ENCODE peak calls at places on chromosomes 3 and 15, in four cellular contexts. One of them, this sample, is unnamed.

GRCh38 chr15:31214864-31215489 is 111.7 kb upstream of the KLF13 start:
- DNase-seq in H1: no peak
- DNase-seq in K562: no peak
- DNase-seq in WTC11: no peak
- DNase-seq in this sample: no peak

GRCh38 chr15:91224750-91225380 is 124.8 kb downstream of the SV2B start:
- DNase-seq in K562: peak
- DNase-seq in WTC11: no peak
- DNase-seq in H1: peak
- DNase-seq in this sample: peak

GRCh38 chr3:183129243-183129642 is 29.9 kb upstream of the MCCC1 start:
- DNase-seq in WTC11: no peak
- DNase-seq in H1: no peak
- DNase-seq in K562: no peak
- DNase-seq in this sample: no peak

GRCh38 chr3:105527949-105528348 is 161.2 kb downstream of the ALCAM start:
- DNase-seq in WTC11: no peak
- DNase-seq in K562: no peak
- DNase-seq in H1: no peak
- DNase-seq in this sample: no peak

GRCh38 chr15:36612063-36612788 is 32.8 kb downstream of the CDIN1 start:
- DNase-seq in K562: no peak
- DNase-seq in WTC11: no peak
- DNase-seq in H1: no peak
- DNase-seq in this sample: no peak

GRCh38 chr3:124659175-124659574 is 71.1 kb upstream of the UMPS start:
- DNase-seq in K562: no peak
- DNase-seq in WTC11: no peak
- DNase-seq in H1: no peak
- DNase-seq in this sample: no peak

GRCh38 chr3:62238431-62238830 is 134.9 kb downstream of the FEZF2 start:
- DNase-seq in WTC11: no peak
- DNase-seq in K562: no peak
- DNase-seq in H1: no peak
- DNase-seq in this sample: no peak

GRCh38 chr3:16439848-16440708 is 73.4 kb downstream of the RFTN1 start:
- DNase-seq in K562: no peak
- DNase-seq in WTC11: no peak
- DNase-seq in H1: no peak
- DNase-seq in this sample: no peak

GRCh38 chr3:119582178-119582577 is 2.9 kb downstream of the ADPRH start:
- DNase-seq in H1: no peak
- DNase-seq in WTC11: no peak
- DNase-seq in K562: no peak
- DNase-seq in this sample: no peak

GRCh38 chr15:76342382-76343201 is 6.0 kb downstream of the ISL2 start:
- DNase-seq in H1: peak
- DNase-seq in WTC11: peak
- DNase-seq in K562: peak
- DNase-seq in this sample: peak

GRCh38 chr3:101009386-101009785 is 16.2 kb upstream of the ABI3BP start:
- DNase-seq in H1: no peak
- DNase-seq in K562: no peak
- DNase-seq in WTC11: no peak
- DNase-seq in this sample: no peak

GRCh38 chr3:108202080-108202479 is 20.1 kb downstream of the IFT57 start:
- DNase-seq in H1: no peak
- DNase-seq in WTC11: no peak
- DNase-seq in K562: no peak
- DNase-seq in this sample: no peak

GRCh38 chr3:11335056-11335608 is 62.9 kb downstream of the ATG7 start:
- DNase-seq in K562: peak
- DNase-seq in WTC11: no peak
- DNase-seq in H1: no peak
- DNase-seq in this sample: peak

GRCh38 chr15:48373855-48374421 is 42.7 kb downstream of the DUT start:
- DNase-seq in K562: no peak
- DNase-seq in WTC11: no peak
- DNase-seq in H1: no peak
- DNase-seq in this sample: no peak

GRCh38 chr3:172179680-172180399 is 140.5 kb downstream of the FNDC3B start:
- DNase-seq in WTC11: no peak
- DNase-seq in K562: peak
- DNase-seq in H1: no peak
- DNase-seq in this sample: no peak

GRCh38 chr15:38254065-38254883 is 1.6 kb downstream of the SPRED1 start:
- DNase-seq in WTC11: no peak
- DNase-seq in K562: peak
- DNase-seq in H1: no peak
- DNase-seq in this sample: peak

GRCh38 chr3:44411031-44411645 is 66.3 kb downstream of the ZNF445 start:
- DNase-seq in H1: peak
- DNase-seq in WTC11: no peak
- DNase-seq in K562: no peak
- DNase-seq in this sample: no peak

GRCh38 chr3:47019201-47019600 is 39.7 kb downstream of the NBEAL2 start:
- DNase-seq in K562: no peak
- DNase-seq in H1: no peak
- DNase-seq in WTC11: no peak
- DNase-seq in this sample: no peak

GRCh38 chr3:29914861-29915524 is 634.1 kb downstream of the RBMS3 start:
- DNase-seq in K562: no peak
- DNase-seq in H1: no peak
- DNase-seq in WTC11: no peak
- DNase-seq in this sample: no peak

GRCh38 chr3:52399131-52399530 is 45.8 kb downstream of the SEMA3G start:
- DNase-seq in WTC11: no peak
- DNase-seq in H1: no peak
- DNase-seq in K562: no peak
- DNase-seq in this sample: no peak

GRCh38 chr15:40855706-40856234 is 11.9 kb downstream of the SPINT1 start:
- DNase-seq in K562: no peak
- DNase-seq in H1: no peak
- DNase-seq in WTC11: no peak
- DNase-seq in this sample: no peak
- TF ChIP-seq TEAD4 in K562: no peak
- TF ChIP-seq TEAD4 in H1: no peak
- TF ChIP-seq TEAD4 in WTC11: no peak
- TF ChIP-seq TEAD4 in this sample: no peak

GRCh38 chr3:32591960-32592462 is 21.4 kb upstream of the DYNC1LI1 start:
- DNase-seq in K562: no peak
- DNase-seq in WTC11: no peak
- DNase-seq in H1: no peak
- DNase-seq in this sample: no peak
- TF ChIP-seq TEAD4 in K562: no peak
- TF ChIP-seq TEAD4 in WTC11: no peak
- TF ChIP-seq TEAD4 in H1: no peak
- TF ChIP-seq TEAD4 in this sample: no peak

GRCh38 chr15:39365873-39366272 is 215.0 kb upstream of the THBS1 start:
- DNase-seq in K562: no peak
- DNase-seq in WTC11: no peak
- DNase-seq in H1: no peak
- DNase-seq in this sample: no peak
- TF ChIP-seq TEAD4 in K562: no peak
- TF ChIP-seq TEAD4 in WTC11: no peak
- TF ChIP-seq TEAD4 in H1: no peak
- TF ChIP-seq TEAD4 in this sample: no peak

DNA sequence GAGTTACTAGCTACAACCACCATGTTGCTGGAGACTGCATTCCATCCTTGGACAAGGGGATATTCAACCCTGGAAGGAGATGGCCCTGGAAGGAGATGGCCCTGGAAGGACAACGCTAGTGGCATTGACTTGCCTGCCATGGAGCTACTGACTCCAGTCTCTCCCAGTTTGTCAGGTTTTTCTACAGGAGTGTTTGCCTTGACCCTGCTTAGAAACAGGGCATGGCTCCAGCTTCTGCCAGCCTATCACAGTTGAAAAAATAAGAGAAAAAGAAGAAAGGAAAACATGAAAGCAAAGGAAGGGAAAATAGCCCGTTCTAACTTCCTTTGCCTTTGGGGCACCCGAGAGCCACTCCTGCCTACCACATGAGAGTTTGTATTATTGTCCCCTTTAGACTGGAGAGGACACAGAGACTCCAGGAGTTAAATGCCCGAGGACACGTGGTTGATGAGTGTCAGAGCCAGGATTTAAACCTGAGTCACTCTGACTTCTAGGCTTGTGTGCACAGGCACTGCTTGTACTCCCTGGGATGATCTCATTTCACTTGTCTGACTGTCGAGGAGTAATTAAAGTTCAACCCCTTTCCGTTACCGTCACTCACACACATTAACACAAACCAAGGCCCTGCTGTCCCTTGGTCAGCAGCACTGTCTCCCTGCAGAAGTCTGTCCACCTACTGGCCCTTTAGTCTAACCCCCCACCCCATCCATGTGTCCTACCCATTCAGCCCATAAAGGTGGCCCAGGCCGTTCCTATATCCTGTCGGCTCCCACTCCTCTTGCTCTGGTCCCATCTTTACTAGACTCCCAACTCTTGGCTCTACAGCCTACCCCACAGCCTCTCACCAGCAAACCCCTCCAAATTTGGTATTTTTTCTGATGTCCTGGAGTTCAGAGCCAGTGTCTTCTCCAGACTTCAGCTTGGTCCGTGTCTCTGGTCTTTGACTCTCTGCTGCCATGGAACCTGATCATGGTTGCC is 46.1 kb downstream of the C2CD4A start:
- DNase-seq in WTC11: no peak
- DNase-seq in H1: no peak
- DNase-seq in K562: no peak
- DNase-seq in this sample: no peak
- TF ChIP-seq TEAD4 in WTC11: no peak
- TF ChIP-seq TEAD4 in H1: no peak
- TF ChIP-seq TEAD4 in K562: no peak
- TF ChIP-seq TEAD4 in this sample: no peak

DNA sequence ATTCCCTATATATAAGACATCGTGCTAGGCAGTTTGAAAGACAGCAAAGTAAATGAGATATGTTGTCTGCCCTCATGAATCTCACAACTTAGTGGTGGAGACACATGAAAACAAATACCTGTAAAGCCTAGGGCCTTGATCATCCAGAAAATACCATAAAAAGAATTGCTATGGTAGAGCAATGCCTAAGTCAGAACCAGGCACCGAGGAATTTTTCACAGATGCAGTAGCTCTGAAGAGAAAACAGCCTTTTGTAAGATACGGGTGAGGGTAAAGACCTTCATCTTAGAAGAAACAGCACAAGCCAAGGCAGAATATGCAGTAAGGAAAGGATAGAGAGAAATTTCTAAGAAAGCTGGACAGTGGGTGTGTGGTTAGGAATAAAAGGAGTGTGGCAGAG is 36.1 kb downstream of the CD200R1L start:
- DNase-seq in H1: no peak
- DNase-seq in WTC11: no peak
- DNase-seq in K562: no peak
- DNase-seq in this sample: no peak
- TF ChIP-seq TEAD4 in H1: no peak
- TF ChIP-seq TEAD4 in WTC11: no peak
- TF ChIP-seq TEAD4 in K562: no peak
- TF ChIP-seq TEAD4 in this sample: no peak

DNA sequence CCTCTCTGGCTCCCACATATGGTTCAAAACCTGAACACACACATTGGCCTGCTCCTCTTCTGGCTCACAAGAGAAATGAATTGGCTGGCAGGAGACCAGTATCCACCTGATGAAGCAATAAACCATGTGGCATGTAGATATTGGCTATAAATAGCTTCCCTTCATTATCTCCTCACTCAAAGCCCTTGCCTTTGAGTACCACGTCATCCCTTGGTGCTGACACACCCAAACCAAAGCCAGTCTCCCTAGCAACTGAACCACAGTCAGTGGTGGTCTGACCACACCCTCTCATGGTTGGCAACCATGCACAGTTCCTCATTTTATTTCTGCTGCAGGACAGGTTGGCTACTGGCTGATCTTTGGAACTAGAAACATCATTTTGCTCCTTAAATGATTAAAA is 98.8 kb downstream of the ZNF621 start:
- DNase-seq in K562: peak
- DNase-seq in WTC11: no peak
- DNase-seq in H1: no peak
- DNase-seq in this sample: no peak
- TF ChIP-seq TEAD4 in K562: peak
- TF ChIP-seq TEAD4 in WTC11: no peak
- TF ChIP-seq TEAD4 in H1: no peak
- TF ChIP-seq TEAD4 in this sample: no peak

GRCh38 chr3:130539005-130539404 is 22.0 kb downstream of the COL6A6 start:
- DNase-seq in H1: peak
- DNase-seq in WTC11: peak
- DNase-seq in K562: peak
- DNase-seq in this sample: peak
- TF ChIP-seq TEAD4 in H1: no peak
- TF ChIP-seq TEAD4 in WTC11: no peak
- TF ChIP-seq TEAD4 in K562: no peak
- TF ChIP-seq TEAD4 in this sample: no peak

GRCh38 chr3:99172736-99173657 is 271.5 kb upstream of the DCBLD2 start:
- DNase-seq in H1: peak
- DNase-seq in K562: peak
- DNase-seq in WTC11: peak
- DNase-seq in this sample: peak
- TF ChIP-seq TEAD4 in H1: no peak
- TF ChIP-seq TEAD4 in K562: no peak
- TF ChIP-seq TEAD4 in WTC11: no peak
- TF ChIP-seq TEAD4 in this sample: no peak

This sample was measured in SK-N-SH.